ENCODE peak calls at places on chromosomes 11 and 22, in six cellular contexts. One of them, this sample, is unnamed.

GRCh38 chr22:38074181-38075104 is 9.5 kb downstream of the SLC16A8 start:
- DNase-seq in amniotic stem cell: no peak
- DNase-seq in IMR-90: peak
- DNase-seq in RWPE1: no peak
- DNase-seq in putamen: no peak
- DNase-seq in mucosa of descending colon: peak
- DNase-seq in this sample: no peak

GRCh38 chr11:204587-205109 is 2.6 kb downstream of the BET1L start:
- DNase-seq in amniotic stem cell: no peak
- DNase-seq in IMR-90: no peak
- DNase-seq in RWPE1: no peak
- DNase-seq in putamen: no peak
- DNase-seq in mucosa of descending colon: peak
- DNase-seq in this sample: no peak

GRCh38 chr11:44627911-44628729 is 62.7 kb downstream of the CD82 start:
- DNase-seq in amniotic stem cell: no peak
- DNase-seq in IMR-90: peak
- DNase-seq in RWPE1: no peak
- DNase-seq in putamen: peak
- DNase-seq in mucosa of descending colon: no peak
- DNase-seq in this sample: peak

GRCh38 chr22:30636226-30637077 is 871 bp downstream of the SLC35E4 start:
- DNase-seq in amniotic stem cell: no peak
- DNase-seq in IMR-90: no peak
- DNase-seq in RWPE1: no peak
- DNase-seq in putamen: no peak
- DNase-seq in mucosa of descending colon: peak
- DNase-seq in this sample: peak

GRCh38 chr22:44199164-44199563 is 18.4 kb downstream of the PARVG start:
- DNase-seq in amniotic stem cell: no peak
- DNase-seq in IMR-90: no peak
- DNase-seq in RWPE1: no peak
- DNase-seq in putamen: no peak
- DNase-seq in mucosa of descending colon: no peak
- DNase-seq in this sample: no peak

GRCh38 chr22:29581799-29582198 is 886 bp upstream of the NIPSNAP1 start:
- DNase-seq in amniotic stem cell: no peak
- DNase-seq in IMR-90: no peak
- DNase-seq in RWPE1: no peak
- DNase-seq in putamen: no peak
- DNase-seq in mucosa of descending colon: peak
- DNase-seq in this sample: no peak

GRCh38 chr22:41517172-41518047 is 26.9 kb downstream of the POLR3H start:
- DNase-seq in amniotic stem cell: no peak
- DNase-seq in IMR-90: peak
- DNase-seq in RWPE1: peak
- DNase-seq in putamen: peak
- DNase-seq in mucosa of descending colon: no peak
- DNase-seq in this sample: peak

GRCh38 chr11:73463359-73463758 is 87.2 kb downstream of the RELT start:
- DNase-seq in amniotic stem cell: peak
- DNase-seq in IMR-90: peak
- DNase-seq in RWPE1: peak
- DNase-seq in putamen: no peak
- DNase-seq in mucosa of descending colon: no peak
- DNase-seq in this sample: no peak

GRCh38 chr11:46977038-46977818 is 40.7 kb downstream of the CSTPP1 start:
- DNase-seq in amniotic stem cell: no peak
- DNase-seq in IMR-90: no peak
- DNase-seq in RWPE1: no peak
- DNase-seq in putamen: peak
- DNase-seq in mucosa of descending colon: no peak
- DNase-seq in this sample: no peak

GRCh38 chr11:2307733-2308331 is 6.0 kb downstream of the TSPAN32 start:
- DNase-seq in amniotic stem cell: no peak
- DNase-seq in IMR-90: no peak
- DNase-seq in RWPE1: no peak
- DNase-seq in putamen: no peak
- DNase-seq in mucosa of descending colon: peak
- DNase-seq in this sample: no peak

GRCh38 chr11:102850973-102851745 is 7.8 kb upstream of the MMP3 start:
- DNase-seq in amniotic stem cell: peak
- DNase-seq in IMR-90: peak
- DNase-seq in RWPE1: peak
- DNase-seq in putamen: no peak
- DNase-seq in mucosa of descending colon: no peak
- DNase-seq in this sample: peak

GRCh38 chr22:38411016-38411415 is 44.0 kb downstream of the KCNJ4 start:
- DNase-seq in amniotic stem cell: no peak
- DNase-seq in IMR-90: no peak
- DNase-seq in RWPE1: no peak
- DNase-seq in putamen: no peak
- DNase-seq in mucosa of descending colon: no peak
- DNase-seq in this sample: no peak

GRCh38 chr11:3340025-3340424 is 38.9 kb downstream of the ZNF195 start:
- DNase-seq in amniotic stem cell: peak
- DNase-seq in IMR-90: peak
- DNase-seq in RWPE1: peak
- DNase-seq in putamen: no peak
- DNase-seq in mucosa of descending colon: no peak
- DNase-seq in this sample: peak

GRCh38 chr11:59226396-59226795 is 13.7 kb upstream of the MPEG1 start:
- DNase-seq in amniotic stem cell: no peak
- DNase-seq in IMR-90: no peak
- DNase-seq in RWPE1: no peak
- DNase-seq in putamen: no peak
- DNase-seq in mucosa of descending colon: no peak
- DNase-seq in this sample: no peak

GRCh38 chr11:33970984-33971466 is 79.1 kb upstream of the LMO2 start:
- DNase-seq in amniotic stem cell: peak
- DNase-seq in IMR-90: peak
- DNase-seq in RWPE1: peak
- DNase-seq in putamen: peak
- DNase-seq in mucosa of descending colon: no peak
- DNase-seq in this sample: peak

GRCh38 chr22:24550028-24550901 is 4.7 kb downstream of the GUCD1 start:
- DNase-seq in amniotic stem cell: no peak
- DNase-seq in IMR-90: no peak
- DNase-seq in RWPE1: no peak
- DNase-seq in putamen: no peak
- DNase-seq in mucosa of descending colon: peak
- DNase-seq in this sample: no peak

GRCh38 chr11:71248251-71248570 is 4.2 kb downstream of the SHANK2 start:
- DNase-seq in amniotic stem cell: no peak
- DNase-seq in IMR-90: no peak
- DNase-seq in RWPE1: no peak
- DNase-seq in putamen: no peak
- DNase-seq in mucosa of descending colon: no peak
- DNase-seq in this sample: no peak

GRCh38 chr22:21762712-21763581 is 27.4 kb upstream of the YPEL1 start:
- DNase-seq in amniotic stem cell: no peak
- DNase-seq in IMR-90: no peak
- DNase-seq in RWPE1: no peak
- DNase-seq in putamen: peak
- DNase-seq in mucosa of descending colon: no peak
- DNase-seq in this sample: no peak

GRCh38 chr11:28017816-28018215 is 90.1 kb downstream of the KIF18A start:
- DNase-seq in amniotic stem cell: no peak
- DNase-seq in IMR-90: peak
- DNase-seq in RWPE1: no peak
- DNase-seq in putamen: no peak
- DNase-seq in mucosa of descending colon: no peak
- DNase-seq in this sample: peak

GRCh38 chr11:33402066-33402465 is 144.9 kb downstream of the HIPK3 start:
- DNase-seq in amniotic stem cell: no peak
- DNase-seq in IMR-90: no peak
- DNase-seq in RWPE1: no peak
- DNase-seq in putamen: no peak
- DNase-seq in mucosa of descending colon: no peak
- DNase-seq in this sample: no peak

GRCh38 chr11:70243912-70244652 is 26.4 kb upstream of the PPFIA1 start:
- DNase-seq in amniotic stem cell: no peak
- DNase-seq in IMR-90: no peak
- DNase-seq in RWPE1: peak
- DNase-seq in putamen: no peak
- DNase-seq in mucosa of descending colon: no peak
- DNase-seq in this sample: peak

GRCh38 chr11:34505874-34506273 is 7.7 kb downstream of the ELF5 start:
- DNase-seq in amniotic stem cell: no peak
- DNase-seq in IMR-90: no peak
- DNase-seq in RWPE1: no peak
- DNase-seq in putamen: no peak
- DNase-seq in mucosa of descending colon: no peak
- DNase-seq in this sample: no peak

GRCh38 chr11:122180435-122180834 is 64.4 kb upstream of the BLID start:
- DNase-seq in amniotic stem cell: peak
- DNase-seq in IMR-90: peak
- DNase-seq in RWPE1: peak
- DNase-seq in putamen: no peak
- DNase-seq in mucosa of descending colon: no peak
- DNase-seq in this sample: peak

GRCh38 chr11:66188580-66188979 is 79.9 kb upstream of the RAB1B start:
- DNase-seq in amniotic stem cell: peak
- DNase-seq in IMR-90: peak
- DNase-seq in RWPE1: peak
- DNase-seq in putamen: no peak
- DNase-seq in mucosa of descending colon: no peak
- DNase-seq in this sample: peak

GRCh38 chr11:70079691-70080090 is 1.6 kb downstream of the ANO1 start:
- DNase-seq in amniotic stem cell: no peak
- DNase-seq in IMR-90: no peak
- DNase-seq in RWPE1: no peak
- DNase-seq in putamen: no peak
- DNase-seq in mucosa of descending colon: no peak
- DNase-seq in this sample: no peak

GRCh38 chr11:110128161-110128560 is 35.0 kb downstream of the ZC3H12C start:
- DNase-seq in amniotic stem cell: no peak
- DNase-seq in IMR-90: peak
- DNase-seq in RWPE1: no peak
- DNase-seq in putamen: no peak
- DNase-seq in mucosa of descending colon: no peak
- DNase-seq in this sample: no peak

GRCh38 chr11:63783925-63784592 is 15.5 kb upstream of the ZFTA start:
- DNase-seq in amniotic stem cell: no peak
- DNase-seq in IMR-90: no peak
- DNase-seq in RWPE1: no peak
- DNase-seq in putamen: no peak
- DNase-seq in mucosa of descending colon: no peak
- DNase-seq in this sample: no peak

GRCh38 chr11:16171882-16172281 is 184.5 kb downstream of the SOX6 start:
- DNase-seq in amniotic stem cell: no peak
- DNase-seq in IMR-90: no peak
- DNase-seq in RWPE1: no peak
- DNase-seq in putamen: no peak
- DNase-seq in mucosa of descending colon: no peak
- DNase-seq in this sample: no peak

GRCh38 chr11:59551651-59552521 is 40.5 kb downstream of the OR4D9 start:
- DNase-seq in amniotic stem cell: peak
- DNase-seq in IMR-90: peak
- DNase-seq in RWPE1: no peak
- DNase-seq in putamen: peak
- DNase-seq in mucosa of descending colon: no peak
- DNase-seq in this sample: peak

GRCh38 chr11:742156-742546 is 5.1 kb upstream of the TALDO1 start:
- DNase-seq in amniotic stem cell: no peak
- DNase-seq in IMR-90: no peak
- DNase-seq in RWPE1: no peak
- DNase-seq in putamen: no peak
- DNase-seq in mucosa of descending colon: no peak
- DNase-seq in this sample: no peak

GRCh38 chr11:103109818-103110388 is 677 bp downstream of the DYNC2H1 start:
- DNase-seq in amniotic stem cell: no peak
- DNase-seq in IMR-90: no peak
- DNase-seq in RWPE1: no peak
- DNase-seq in putamen: no peak
- DNase-seq in mucosa of descending colon: no peak
- DNase-seq in this sample: no peak

GRCh38 chr11:74391193-74391592 is 7.0 kb downstream of the PGM2L1 start:
- DNase-seq in amniotic stem cell: no peak
- DNase-seq in IMR-90: no peak
- DNase-seq in RWPE1: no peak
- DNase-seq in putamen: no peak
- DNase-seq in mucosa of descending colon: no peak
- DNase-seq in this sample: no peak

GRCh38 chr11:35554491-35555237 is 29.2 kb upstream of the PAMR1 start:
- DNase-seq in amniotic stem cell: no peak
- DNase-seq in IMR-90: peak
- DNase-seq in RWPE1: no peak
- DNase-seq in putamen: no peak
- DNase-seq in mucosa of descending colon: no peak
- DNase-seq in this sample: no peak

This sample was measured in M059J.